ENCODE peak calls at places on chromosomes 13 and 19, in nine cellular contexts. H is GM12865; V is left ventricle myocardium inferior; K is omental fat pad; L is T-helper 1 cell; W is right cardiac atrium; O is PC-3; X is cardiac muscle cell; E is activated naive CD8-positive, alpha-beta T cell treated with anti-CD3 and anti-CD28 coated beads, Interleukin-2, amount 50 U/mL, for 16 hours. S is an unnamed sample.

GRCh38 chr13:46172531-46172991 is 9.4 kb downstream of the LCP1 start:
- DNase-seq in W (peak), E (no peak), K (no peak), X (no peak), H (peak), L (peak), V (no peak), O (no peak), S (no peak)

GRCh38 chr13:92317066-92317465 is 909.5 kb upstream of the GPC6 start:
- DNase-seq in V (no peak), H (no peak), W (no peak), X (peak), K (no peak), L (no peak), E (no peak), O (no peak), S (no peak)

GRCh38 chr19:10193666-10194499 is 870 bp downstream of the DNMT1 start:
- DNase-seq in O (peak), K (no peak), W (no peak), V (no peak), X (peak), L (no peak), E (no peak), H (peak), S (no peak)

GRCh38 chr13:38308736-38309135 is 40.9 kb upstream of the UFM1 start:
- DNase-seq in X (peak), L (no peak), W (no peak), E (no peak), H (no peak), O (peak), V (no peak), K (no peak), S (no peak)

GRCh38 chr19:38362076-38362945 is 12.1 kb upstream of the PSMD8 start:
- DNase-seq in V (peak), W (peak), E (peak), H (peak), L (peak), X (peak), O (peak), K (peak), S (peak)

GRCh38 chr13:104034891-104035290 is 968.7 kb upstream of the SLC10A2 start:
- DNase-seq in H (no peak), O (no peak), V (no peak), X (no peak), W (no peak), L (no peak), E (no peak), K (no peak), S (no peak)

GRCh38 chr19:5113633-5114586 is 145.0 kb downstream of the KDM4B start:
- DNase-seq in W (peak), V (peak), O (no peak), K (no peak), L (no peak), H (no peak), X (no peak), E (no peak), S (peak)

GRCh38 chr13:37418490-37418889 is 180.1 kb downstream of the POSTN start:
- DNase-seq in L (no peak), K (no peak), W (no peak), H (no peak), O (no peak), E (no peak), X (peak), V (no peak), S (no peak)

GRCh38 chr19:8494158-8494557 is 8.3 kb downstream of the PRAM1 start:
- DNase-seq in W (peak), K (no peak), H (no peak), O (no peak), V (no peak), X (peak), L (no peak), E (no peak), S (no peak)

GRCh38 chr19:8305798-8306197 is 2.4 kb downstream of the CD320 start:
- DNase-seq in W (no peak), V (no peak), L (peak), E (no peak), X (no peak), H (no peak), K (no peak), O (no peak), S (peak)

GRCh38 chr13:50613356-50613831 is 230.1 kb downstream of the DLEU7 start:
- DNase-seq in K (no peak), X (peak), V (no peak), W (peak), O (no peak), E (no peak), L (no peak), H (no peak), S (no peak)

GRCh38 chr13:24664726-24665409 is 15.3 kb upstream of the ATP12A start:
- DNase-seq in O (peak), E (no peak), V (no peak), K (no peak), H (no peak), X (no peak), L (no peak), W (no peak), S (no peak)

GRCh38 chr19:49513746-49514118 is 1.3 kb downstream of the FCGRT start:
- DNase-seq in K (no peak), H (no peak), O (no peak), X (no peak), E (no peak), L (no peak), V (no peak), W (peak), S (no peak)

GRCh38 chr13:49315036-49315565 is 67.4 kb downstream of the CDADC1 start:
- DNase-seq in V (no peak), E (no peak), O (no peak), W (no peak), H (no peak), X (no peak), L (no peak), K (no peak), S (no peak)

GRCh38 chr13:78147905-78148304 is 229.3 kb upstream of the EDNRB start:
- DNase-seq in W (no peak), L (no peak), V (no peak), O (peak), X (peak), E (no peak), K (no peak), H (no peak), S (no peak)

GRCh38 chr19:3554254-3555083 is 2.9 kb downstream of the MFSD12 start:
- DNase-seq in E (no peak), W (no peak), O (no peak), H (peak), X (no peak), L (peak), V (no peak), K (no peak), S (no peak)

GRCh38 chr19:6433165-6433564 is 398 bp downstream of the SLC25A41 start:
- DNase-seq in V (no peak), O (no peak), W (peak), L (no peak), X (no peak), H (no peak), E (no peak), K (no peak), S (no peak)

GRCh38 chr13:111901301-111901905 is 165.5 kb upstream of the SOX1 start:
- DNase-seq in V (no peak), L (no peak), X (no peak), O (no peak), W (no peak), H (no peak), K (no peak), E (no peak), S (no peak)

GRCh38 chr19:29687897-29688728 is 22.9 kb downstream of the PLEKHF1 start:
- DNase-seq in V (no peak), E (no peak), X (peak), H (no peak), W (peak), O (peak), K (no peak), L (no peak), S (no peak)

GRCh38 chr19:29624489-29625210 is 18.6 kb downstream of the POP4 start:
- DNase-seq in O (no peak), E (no peak), V (no peak), X (no peak), W (peak), L (no peak), K (no peak), H (no peak), S (no peak)

S was measured in heart left ventricle.